ENCODE peak calls at places on chromosome 6, in nine cellular contexts. One of them, this sample, is unnamed.

GRCh38 chr6:16690244-16691142 is 70.8 kb downstream of the ATXN1 start:
- DNase-seq in MM.1S: no peak
- DNase-seq in neural progenitor cell: no peak
- DNase-seq in GM23248: peak; percentile 69
- DNase-seq in IMR-90: peak; percentile 64
- DNase-seq in OCI-LY7: no peak
- DNase-seq in GM23338: no peak
- DNase-seq in SK-N-SH: no peak
- DNase-seq in endothelial cell of umbilical vein: no peak
- DNase-seq in this sample: no peak

GRCh38 chr6:168447282-168447681 is 6.3 kb downstream of the SMOC2 start:
- DNase-seq in MM.1S: peak; percentile 15
- DNase-seq in GM23248: no peak
- DNase-seq in SK-N-SH: no peak
- DNase-seq in GM23338: no peak
- DNase-seq in OCI-LY7: no peak
- DNase-seq in endothelial cell of umbilical vein: no peak
- DNase-seq in IMR-90: no peak
- DNase-seq in neural progenitor cell: no peak
- DNase-seq in this sample: no peak

GRCh38 chr6:158778005-158778527 is 41.1 kb downstream of the EZR start:
- DNase-seq in GM23338: no peak
- DNase-seq in MM.1S: no peak
- DNase-seq in GM23248: no peak
- DNase-seq in OCI-LY7: no peak
- DNase-seq in IMR-90: no peak
- DNase-seq in SK-N-SH: no peak
- DNase-seq in endothelial cell of umbilical vein: no peak
- DNase-seq in neural progenitor cell: no peak
- DNase-seq in this sample: no peak

GRCh38 chr6:151916680-151917164 is 109.2 kb downstream of the ESR1 start:
- DNase-seq in IMR-90: no peak
- DNase-seq in MM.1S: no peak
- DNase-seq in GM23248: peak; percentile 95
- DNase-seq in SK-N-SH: no peak
- DNase-seq in OCI-LY7: no peak
- DNase-seq in GM23338: no peak
- DNase-seq in neural progenitor cell: no peak
- DNase-seq in endothelial cell of umbilical vein: no peak
- DNase-seq in this sample: no peak

GRCh38 chr6:83429857-83430605 is 820 bp downstream of the ME1 start:
- DNase-seq in endothelial cell of umbilical vein: peak; percentile 39
- DNase-seq in IMR-90: peak; percentile 40
- DNase-seq in SK-N-SH: peak; percentile 50
- DNase-seq in GM23248: peak; percentile 53
- DNase-seq in GM23338: peak; percentile 35
- DNase-seq in neural progenitor cell: peak; percentile 60
- DNase-seq in MM.1S: peak; percentile 31
- DNase-seq in OCI-LY7: no peak
- DNase-seq in this sample: peak; percentile 46

GRCh38 chr6:153170511-153170910 is 39.4 kb upstream of the RGS17 start:
- DNase-seq in endothelial cell of umbilical vein: no peak
- DNase-seq in GM23338: no peak
- DNase-seq in SK-N-SH: no peak
- DNase-seq in OCI-LY7: no peak
- DNase-seq in neural progenitor cell: no peak
- DNase-seq in MM.1S: no peak
- DNase-seq in IMR-90: peak; percentile 52
- DNase-seq in GM23248: peak; percentile 85
- DNase-seq in this sample: peak; percentile 55

GRCh38 chr6:42068872-42069522 is 18.7 kb downstream of the TAF8 start:
- DNase-seq in SK-N-SH: no peak
- DNase-seq in neural progenitor cell: no peak
- DNase-seq in GM23338: no peak
- DNase-seq in GM23248: no peak
- DNase-seq in IMR-90: no peak
- DNase-seq in OCI-LY7: no peak
- DNase-seq in endothelial cell of umbilical vein: no peak
- DNase-seq in MM.1S: no peak
- DNase-seq in this sample: no peak

GRCh38 chr6:36626636-36627035 is 32.5 kb downstream of the SRSF3 start:
- DNase-seq in neural progenitor cell: no peak
- DNase-seq in OCI-LY7: no peak
- DNase-seq in GM23248: no peak
- DNase-seq in MM.1S: no peak
- DNase-seq in endothelial cell of umbilical vein: no peak
- DNase-seq in SK-N-SH: no peak
- DNase-seq in GM23338: no peak
- DNase-seq in IMR-90: no peak
- DNase-seq in this sample: no peak

GRCh38 chr6:156919370-156919769 is 142.2 kb downstream of the ARID1B start:
- DNase-seq in GM23248: no peak
- DNase-seq in IMR-90: no peak
- DNase-seq in SK-N-SH: no peak
- DNase-seq in endothelial cell of umbilical vein: no peak
- DNase-seq in GM23338: no peak
- DNase-seq in MM.1S: no peak
- DNase-seq in OCI-LY7: no peak
- DNase-seq in neural progenitor cell: no peak
- DNase-seq in this sample: no peak

GRCh38 chr6:24228681-24229255 is 102.8 kb downstream of the NRSN1 start:
- DNase-seq in GM23338: no peak
- DNase-seq in IMR-90: peak; percentile 6
- DNase-seq in MM.1S: no peak
- DNase-seq in SK-N-SH: no peak
- DNase-seq in OCI-LY7: no peak
- DNase-seq in endothelial cell of umbilical vein: no peak
- DNase-seq in neural progenitor cell: no peak
- DNase-seq in GM23248: peak; percentile 84
- DNase-seq in this sample: no peak

GRCh38 chr6:151765444-151765886 is 42.0 kb upstream of the ESR1 start:
- DNase-seq in OCI-LY7: peak; percentile 52
- DNase-seq in MM.1S: peak; percentile 57
- DNase-seq in GM23338: peak; percentile 82
- DNase-seq in endothelial cell of umbilical vein: peak; percentile 98
- DNase-seq in SK-N-SH: peak; percentile 61
- DNase-seq in IMR-90: peak; percentile 77
- DNase-seq in GM23248: peak; percentile 90
- DNase-seq in neural progenitor cell: peak; percentile 66
- DNase-seq in this sample: peak; percentile 64

GRCh38 chr6:165606740-165607008 is 56.4 kb downstream of the PDE10A start:
- DNase-seq in neural progenitor cell: no peak
- DNase-seq in MM.1S: no peak
- DNase-seq in IMR-90: no peak
- DNase-seq in OCI-LY7: no peak
- DNase-seq in GM23248: no peak
- DNase-seq in SK-N-SH: no peak
- DNase-seq in GM23338: no peak
- DNase-seq in endothelial cell of umbilical vein: no peak
- DNase-seq in this sample: no peak

GRCh38 chr6:118677193-118677592 is 25.8 kb upstream of the CEP85L start:
- DNase-seq in MM.1S: no peak
- DNase-seq in GM23338: no peak
- DNase-seq in neural progenitor cell: peak; percentile 13
- DNase-seq in endothelial cell of umbilical vein: no peak
- DNase-seq in OCI-LY7: no peak
- DNase-seq in IMR-90: no peak
- DNase-seq in GM23248: no peak
- DNase-seq in SK-N-SH: no peak
- DNase-seq in this sample: no peak

GRCh38 chr6:108598316-108598863 is 37.7 kb downstream of the FOXO3 start:
- DNase-seq in SK-N-SH: no peak
- DNase-seq in endothelial cell of umbilical vein: no peak
- DNase-seq in GM23338: no peak
- DNase-seq in neural progenitor cell: no peak
- DNase-seq in OCI-LY7: peak; percentile 40
- DNase-seq in IMR-90: peak; percentile 47
- DNase-seq in GM23248: peak; percentile 74
- DNase-seq in MM.1S: peak; percentile 92
- DNase-seq in this sample: no peak
- H4K20me1 ChIP-seq in SK-N-SH: peaks cover 36% of the 10 kb centered on the region
- H4K20me1 ChIP-seq in endothelial cell of umbilical vein: no peaks in the 10 kb centered on the region
- H4K20me1 ChIP-seq in GM23338: peaks cover 5% of the 10 kb centered on the region
- H4K20me1 ChIP-seq in neural progenitor cell: peaks cover 18% of the 10 kb centered on the region
- H4K20me1 ChIP-seq in OCI-LY7: no peaks in the 10 kb centered on the region
- H4K20me1 ChIP-seq in IMR-90: peaks cover 73% of the 10 kb centered on the region
- H4K20me1 ChIP-seq in GM23248: peaks cover 29% of the 10 kb centered on the region
- H4K20me1 ChIP-seq in MM.1S: no peaks in the 10 kb centered on the region
- H4K20me1 ChIP-seq in this sample: peaks cover 3% of the 10 kb centered on the region

GRCh38 chr6:154765273-154765672 is 32.1 kb downstream of the SCAF8 start:
- DNase-seq in GM23338: no peak
- DNase-seq in MM.1S: no peak
- DNase-seq in IMR-90: no peak
- DNase-seq in endothelial cell of umbilical vein: no peak
- DNase-seq in neural progenitor cell: no peak
- DNase-seq in OCI-LY7: no peak
- DNase-seq in GM23248: no peak
- DNase-seq in SK-N-SH: no peak
- DNase-seq in this sample: no peak

GRCh38 chr6:154768280-154768679 is 35.1 kb downstream of the SCAF8 start:
- DNase-seq in GM23248: no peak
- DNase-seq in GM23338: no peak
- DNase-seq in SK-N-SH: no peak
- DNase-seq in MM.1S: no peak
- DNase-seq in endothelial cell of umbilical vein: no peak
- DNase-seq in IMR-90: peak; percentile 12
- DNase-seq in neural progenitor cell: no peak
- DNase-seq in OCI-LY7: no peak
- DNase-seq in this sample: no peak

GRCh38 chr6:154766993-154767392 is 33.8 kb downstream of the SCAF8 start:
- DNase-seq in GM23338: no peak
- DNase-seq in GM23248: peak; percentile 28
- DNase-seq in SK-N-SH: no peak
- DNase-seq in endothelial cell of umbilical vein: peak; percentile 54
- DNase-seq in MM.1S: no peak
- DNase-seq in neural progenitor cell: peak; percentile 85
- DNase-seq in IMR-90: peak; percentile 4
- DNase-seq in OCI-LY7: no peak
- DNase-seq in this sample: no peak

GRCh38 chr6:154766288-154766687 is 33.1 kb downstream of the SCAF8 start:
- DNase-seq in GM23248: peak; percentile 27
- DNase-seq in OCI-LY7: no peak
- DNase-seq in neural progenitor cell: no peak
- DNase-seq in GM23338: no peak
- DNase-seq in MM.1S: no peak
- DNase-seq in endothelial cell of umbilical vein: peak; percentile 8
- DNase-seq in IMR-90: no peak
- DNase-seq in SK-N-SH: no peak
- DNase-seq in this sample: no peak

DNA sequence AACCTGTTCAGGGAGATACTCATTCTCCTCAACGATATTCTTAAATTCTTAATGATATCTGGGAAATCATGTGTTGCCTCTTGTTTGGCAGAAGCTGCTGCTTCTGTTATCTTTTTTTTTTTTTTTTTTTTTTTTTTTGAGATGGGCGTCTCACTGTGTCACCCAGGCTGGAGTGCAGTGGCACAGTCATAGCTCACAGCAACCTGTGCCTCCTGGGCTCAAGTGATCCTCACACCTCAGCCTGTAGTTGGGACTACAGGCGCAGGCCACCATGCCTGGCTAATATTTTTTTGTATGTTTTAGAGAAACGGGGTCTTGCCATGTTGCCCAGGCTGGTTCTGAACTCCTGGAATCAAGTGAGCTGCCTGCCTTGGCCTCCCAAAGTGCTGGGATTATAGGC is 34.2 kb downstream of the SCAF8 start:
- DNase-seq in GM23248: no peak
- DNase-seq in IMR-90: no peak
- DNase-seq in OCI-LY7: no peak
- DNase-seq in GM23338: no peak
- DNase-seq in MM.1S: no peak
- DNase-seq in neural progenitor cell: no peak
- DNase-seq in SK-N-SH: no peak
- DNase-seq in endothelial cell of umbilical vein: no peak
- DNase-seq in this sample: no peak
- H4K20me1 ChIP-seq in GM23248: peaks cover 72% of the 10 kb centered on the region
- H4K20me1 ChIP-seq in IMR-90: peaks cover 98% of the 10 kb centered on the region
- H4K20me1 ChIP-seq in OCI-LY7: peaks cover 17% of the 10 kb centered on the region
- H4K20me1 ChIP-seq in GM23338: peaks cover 56% of the 10 kb centered on the region
- H4K20me1 ChIP-seq in MM.1S: no peaks in the 10 kb centered on the region
- H4K20me1 ChIP-seq in neural progenitor cell: peaks cover 96% of the 10 kb centered on the region
- H4K20me1 ChIP-seq in SK-N-SH: peaks cover 99% of the 10 kb centered on the region
- H4K20me1 ChIP-seq in endothelial cell of umbilical vein: peaks cover 26% of the 10 kb centered on the region
- H4K20me1 ChIP-seq in this sample: peaks cover 29% of the 10 kb centered on the region

GRCh38 chr6:15449001-15449400 is 203.1 kb downstream of the JARID2 start:
- DNase-seq in SK-N-SH: no peak
- DNase-seq in IMR-90: no peak
- DNase-seq in OCI-LY7: no peak
- DNase-seq in GM23338: no peak
- DNase-seq in endothelial cell of umbilical vein: no peak
- DNase-seq in neural progenitor cell: no peak
- DNase-seq in GM23248: no peak
- DNase-seq in MM.1S: no peak
- DNase-seq in this sample: no peak
- H4K20me1 ChIP-seq in SK-N-SH: no peaks in the 10 kb centered on the region
- H4K20me1 ChIP-seq in IMR-90: peaks cover 62% of the 10 kb centered on the region
- H4K20me1 ChIP-seq in OCI-LY7: no peaks in the 10 kb centered on the region
- H4K20me1 ChIP-seq in GM23338: peaks cover 97% of the 10 kb centered on the region
- H4K20me1 ChIP-seq in endothelial cell of umbilical vein: no peaks in the 10 kb centered on the region
- H4K20me1 ChIP-seq in neural progenitor cell: peaks cover 68% of the 10 kb centered on the region
- H4K20me1 ChIP-seq in GM23248: no peaks in the 10 kb centered on the region
- H4K20me1 ChIP-seq in MM.1S: no peaks in the 10 kb centered on the region
- H4K20me1 ChIP-seq in this sample: no peaks in the 10 kb centered on the region

GRCh38 chr6:142819603-142820335 is 125.2 kb downstream of the HIVEP2 start:
- DNase-seq in neural progenitor cell: no peak
- DNase-seq in SK-N-SH: no peak
- DNase-seq in GM23248: peak; percentile 27
- DNase-seq in OCI-LY7: peak; percentile 71
- DNase-seq in GM23338: no peak
- DNase-seq in MM.1S: peak; percentile 61
- DNase-seq in IMR-90: peak; percentile 65
- DNase-seq in endothelial cell of umbilical vein: peak; percentile 95
- DNase-seq in this sample: no peak
- H4K20me1 ChIP-seq in neural progenitor cell: no peaks in the 10 kb centered on the region
- H4K20me1 ChIP-seq in SK-N-SH: no peaks in the 10 kb centered on the region
- H4K20me1 ChIP-seq in GM23248: no peaks in the 10 kb centered on the region
- H4K20me1 ChIP-seq in OCI-LY7: no peaks in the 10 kb centered on the region
- H4K20me1 ChIP-seq in GM23338: no peaks in the 10 kb centered on the region
- H4K20me1 ChIP-seq in MM.1S: no peaks in the 10 kb centered on the region
- H4K20me1 ChIP-seq in IMR-90: no peaks in the 10 kb centered on the region
- H4K20me1 ChIP-seq in endothelial cell of umbilical vein: no peaks in the 10 kb centered on the region
- H4K20me1 ChIP-seq in this sample: no peaks in the 10 kb centered on the region